ENCODE peak calls at places on chromosomes 2 and 18, in four cellular contexts. S, N, T and X are unnamed samples.

GRCh38 chr2:214676421-214677089 is 132.9 kb downstream of the BARD1 start:
- DNase-seq in S (no peak), N (no peak), T (no peak), X (no peak)

GRCh38 chr18:26723986-26724385 is 141.5 kb downstream of the AQP4 start:
- DNase-seq in S (no peak), N (no peak), T (no peak), X (no peak)

GRCh38 chr2:112690853-112691390 is 29.9 kb upstream of the NT5DC4 start:
- DNase-seq in S (peak), N (peak), T (no peak), X (peak)

GRCh38 chr2:206082298-206082843 is 3.6 kb downstream of the INO80D start:
- DNase-seq in S (no peak), N (no peak), T (no peak), X (no peak)

GRCh38 chr2:15560404-15560987 is 638 bp downstream of the NBAS start:
- DNase-seq in S (peak), N (peak), T (peak), X (peak)

GRCh38 chr2:17518212-17519154 is at the start of gene RAD51AP2:
- DNase-seq in S (no peak), N (peak), T (peak), X (peak)

GRCh38 chr2:239245872-239246701 is 154.7 kb downstream of the HDAC4 start:
- DNase-seq in S (no peak), N (no peak), T (no peak), X (no peak)

GRCh38 chr18:58180738-58181353 is 136.8 kb downstream of the NEDD4L start:
- DNase-seq in S (peak), N (peak), T (no peak), X (peak)

GRCh38 chr18:36325846-36326245 is 28.3 kb downstream of the FHOD3 start:
- DNase-seq in S (no peak), N (no peak), T (no peak), X (no peak)

GRCh38 chr2:25294573-25295462 is 46.9 kb downstream of the DNMT3A start:
- DNase-seq in S (no peak), N (peak), T (no peak), X (no peak)

GRCh38 chr2:163641986-163642385 is 93.8 kb downstream of the FIGN start:
- DNase-seq in S (no peak), N (no peak), T (no peak), X (no peak)

GRCh38 chr2:106843910-106844250 is 42.1 kb downstream of the ST6GAL2 start:
- DNase-seq in S (peak), N (no peak), T (no peak), X (no peak)

GRCh38 chr2:62038980-62039771 is 133.7 kb downstream of the COMMD1 start:
- DNase-seq in S (peak), N (peak), T (no peak), X (no peak)

GRCh38 chr2:16578081-16578480 is 87.6 kb downstream of the CYRIA start:
- DNase-seq in S (no peak), N (no peak), T (no peak), X (no peak)

GRCh38 chr2:239266779-239267410 is 133.9 kb downstream of the HDAC4 start:
- DNase-seq in S (no peak), N (no peak), T (no peak), X (no peak)

GRCh38 chr2:29189052-29189451 is 73.8 kb downstream of the CLIP4 start:
- DNase-seq in S (no peak), N (no peak), T (no peak), X (no peak)